ENCODE peak calls at places on chromosomes 4 and X, in five cellular contexts. P is PC-9, R is Peyer's patch, K is mammary epithelial cell, W is fibroblast of lung. C is an unnamed sample. For H3K4me1, the result is how much of the 10 kb centered on the place peaks cover.

GRCh38 chr4:677431-678293 is 3.3 kb downstream of the MYL5 start:
- DNase-seq in P (peak), R (no peak), K (peak), W (no peak), C (peak)

GRCh38 chr4:86935499-86935832 is 655 bp downstream of the AFF1 start:
- DNase-seq in K (no peak), P (no peak), R (peak), W (no peak), C (no peak)

GRCh38 chr4:4711902-4712301 is 147.6 kb upstream of the MSX1 start:
- DNase-seq in K (no peak), W (no peak), R (no peak), P (peak), C (no peak)

GRCh38 chrX:11864171-11864570 is 106.1 kb downstream of the MSL3 start:
- DNase-seq in W (no peak), K (no peak), P (no peak), R (no peak), C (no peak)

GRCh38 chr4:64384237-64385176 is 24.7 kb downstream of the TECRL start:
- DNase-seq in K (no peak), P (no peak), W (no peak), R (no peak), C (no peak)

GRCh38 chr4:120865985-120866384 is 56.5 kb downstream of the PRDM5 start:
- DNase-seq in K (peak), W (peak), P (no peak), R (no peak), C (peak)

GRCh38 chrX:131136776-131137175 is 78.6 kb downstream of the ARHGAP36 start:
- DNase-seq in W (no peak), R (no peak), P (no peak), K (no peak), C (no peak)

GRCh38 chr4:143083811-143084472 is 100.8 kb upstream of the USP38 start:
- DNase-seq in R (no peak), W (no peak), K (no peak), P (no peak), C (no peak)

GRCh38 chrX:115579786-115580294 is 18.9 kb downstream of the PLS3 start:
- DNase-seq in P (no peak), R (no peak), K (no peak), W (no peak), C (no peak)
- H3K4me1 ChIP-seq in P (under half), R (under half), K (under half), W (under half), C (under half)

DNA sequence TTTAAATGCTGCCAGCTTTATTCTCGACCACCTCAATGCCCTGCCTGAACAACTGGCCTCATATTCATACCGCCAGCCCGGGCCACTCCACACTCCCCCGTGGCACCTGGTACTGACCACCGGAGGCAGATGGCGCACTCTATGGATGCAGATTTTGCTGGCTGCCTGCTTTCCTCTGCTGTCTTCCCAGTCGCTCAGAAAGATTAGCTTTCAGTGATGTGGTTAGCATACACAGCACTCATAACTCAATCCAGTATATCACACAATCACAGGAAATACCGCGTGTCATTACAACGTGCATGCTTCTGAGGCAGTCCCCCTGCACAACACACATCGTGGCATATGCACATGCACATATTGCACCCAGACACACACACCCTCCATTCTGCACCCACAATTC is 147.2 kb upstream of the BCOR start:
- DNase-seq in K (no peak), R (no peak), W (peak), P (no peak), C (no peak)
- H3K27ac ChIP-seq in K (no peak), R (no peak), W (no peak), P (no peak), C (no peak)

DNA sequence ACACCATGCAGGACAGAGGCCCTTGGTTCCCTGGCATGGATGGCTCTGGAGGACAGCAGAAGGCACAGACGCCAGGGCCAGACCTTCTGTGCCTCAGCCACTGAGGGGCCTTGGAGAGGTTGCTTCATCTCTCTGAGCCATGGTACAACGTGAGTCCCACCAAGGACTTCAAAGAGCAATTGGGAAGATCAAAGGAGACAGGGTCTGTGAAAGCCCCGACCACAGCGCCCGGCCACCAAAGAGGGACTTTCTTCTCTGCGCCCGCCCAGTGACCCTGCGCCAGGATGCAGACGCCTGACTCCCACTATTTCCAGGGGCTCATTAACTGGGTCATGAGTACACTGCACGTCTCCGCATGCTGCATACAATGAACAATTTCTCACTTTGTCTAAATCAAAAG is 174.0 kb downstream of the AFAP1 start:
- DNase-seq in P (no peak), R (no peak), W (no peak), K (no peak), C (no peak)
- H3K4me1 ChIP-seq in P (under half), R (under half), W (under half), K (under half), C (under half)

GRCh38 chr4:41321216-41321945 is 64.7 kb downstream of the UCHL1 start:
- DNase-seq in P (no peak), W (no peak), R (no peak), K (no peak), C (no peak)
- H3K27ac ChIP-seq in P (peak), W (no peak), R (no peak), K (no peak), C (no peak)

GRCh38 chr4:55949480-55949802 is 696 bp downstream of the CEP135 start:
- DNase-seq in P (no peak), K (no peak), W (no peak), R (no peak), C (no peak)
- H3K4me1 ChIP-seq in P (under half), K (under half), W (under half), R (under half), C (under half)

GRCh38 chrX:111262086-111262485 is 8.2 kb downstream of the CAPN6 start:
- DNase-seq in K (no peak), R (no peak), P (no peak), W (peak), C (no peak)
- H3K27ac ChIP-seq in K (no peak), R (no peak), P (no peak), W (no peak), C (no peak)

GRCh38 chr4:2484169-2484568 is 15.3 kb downstream of the RNF4 start:
- DNase-seq in P (no peak), K (no peak), W (no peak), R (no peak), C (no peak)
- H3K4me1 ChIP-seq in P (under half), K (under half), W (under half), R (under half), C (under half)

C was measured in foreskin keratinocyte.